ENCODE peak calls at places on chromosomes 2 and 18, in nine cellular contexts. I is naive thymus-derived CD4-positive, alpha-beta T cell; S is endodermal cell; N is sigmoid colon; Q is prostate gland; L is cardiac fibroblast; U is epithelial cell of esophagus; X is body of pancreas; D is upper lobe of right lung. E is an unnamed sample.
A peak's percentile ranks its signal among the peaks of the same experiment; 100 is the strongest.

GRCh38 chr18:63994783-63995399 is 25.0 kb downstream of the SERPINB8 start:
- DNase-seq in I (no peak), U (peak; percentile 71), L (peak; percentile 68), N (peak; percentile 69), Q (no peak), X (peak; percentile 56), D (no peak), S (peak; percentile 86), E (no peak)

GRCh38 chr2:237935740-237936452 is 30.9 kb upstream of the UBE2F start:
- DNase-seq in L (peak; percentile 37), X (no peak), D (no peak), S (no peak), N (no peak), Q (no peak), U (peak; percentile 89), I (no peak), E (no peak)

GRCh38 chr18:12278765-12279682 is 24.9 kb downstream of the CIDEA start:
- DNase-seq in N (peak; percentile 98), L (peak; percentile 98), I (no peak), U (peak; percentile 80), Q (peak; percentile 31), X (no peak), D (peak; percentile 80), S (peak; percentile 94), E (peak; percentile 94)

GRCh38 chr2:62007555-62007954 is 102.1 kb downstream of the COMMD1 start:
- DNase-seq in I (no peak), Q (no peak), N (no peak), X (no peak), U (peak; percentile 3), S (no peak), D (no peak), L (no peak), E (no peak)

GRCh38 chr2:224025874-224026273 is 13.2 kb downstream of the SERPINE2 start:
- DNase-seq in I (peak; percentile 53), S (no peak), X (no peak), N (no peak), Q (no peak), D (no peak), U (no peak), L (no peak), E (no peak)

GRCh38 chr2:205734436-205734835 is 52.1 kb downstream of the NRP2 start:
- DNase-seq in S (peak; percentile 80), X (no peak), N (peak; percentile 92), I (no peak), U (peak; percentile 58), Q (peak; percentile 74), D (no peak), L (peak; percentile 87), E (no peak)

GRCh38 chr2:33167655-33168245 is 221.0 kb downstream of the LTBP1 start:
- DNase-seq in Q (no peak), S (no peak), U (no peak), X (no peak), N (no peak), I (no peak), L (peak; percentile 51), D (no peak), E (no peak)

GRCh38 chr2:50346586-50347351 is 685.2 kb downstream of the NRXN1 start:
- DNase-seq in X (no peak), D (no peak), I (no peak), Q (no peak), U (no peak), L (no peak), S (peak; percentile 66), N (no peak), E (no peak)

GRCh38 chr2:54240515-54241219 is 15.4 kb downstream of the TSPYL6 start:
- DNase-seq in I (no peak), U (peak; percentile 4), S (peak; percentile 56), L (peak; percentile 88), D (no peak), N (peak; percentile 85), X (no peak), Q (no peak), E (no peak)

GRCh38 chr2:67625178-67625577 is 228.0 kb downstream of the ETAA1 start:
- DNase-seq in N (no peak), L (peak; percentile 64), I (no peak), S (no peak), U (no peak), D (no peak), X (no peak), Q (no peak), E (no peak)

GRCh38 chr2:40273623-40274236 is 178.2 kb downstream of the SLC8A1 start:
- DNase-seq in N (no peak), U (no peak), X (no peak), L (no peak), D (no peak), S (no peak), Q (no peak), I (no peak), E (no peak)

GRCh38 chr2:189407161-189407943 is 33.9 kb upstream of the WDR75 start:
- DNase-seq in D (no peak), N (no peak), U (peak; percentile 51), I (no peak), L (peak; percentile 90), Q (no peak), S (no peak), X (no peak), E (no peak)

DNA sequence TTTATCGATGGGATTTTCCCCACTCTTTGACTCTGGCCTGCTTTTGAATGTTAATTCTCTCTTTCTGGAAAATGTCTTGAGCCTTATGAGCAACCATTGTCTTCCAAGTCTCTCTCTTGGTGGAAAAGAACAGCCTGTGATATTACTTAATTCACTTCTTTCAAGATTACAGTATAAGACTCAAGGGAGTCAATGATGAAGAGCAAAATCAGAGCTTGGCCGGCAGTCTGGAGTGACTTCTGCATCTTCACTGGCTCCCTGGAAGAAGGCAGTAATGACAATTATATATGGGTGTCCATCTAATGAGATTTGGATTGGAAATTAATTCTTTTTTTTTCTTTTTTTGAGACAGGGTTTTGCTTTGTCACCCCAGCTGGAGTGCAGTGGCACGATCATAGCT is 123.0 kb upstream of the ZEB2 start:
- DNase-seq in L (no peak), X (no peak), D (no peak), N (no peak), U (no peak), Q (no peak), I (no peak), S (no peak), E (no peak)
- H3K4me3 ChIP-seq in L (no peak overlapping the region), X (no peak overlapping the region), D (no peak overlapping the region), N (no peak overlapping the region), U (no peak overlapping the region), Q (no peak overlapping the region), I (no peak overlapping the region), S (no peak overlapping the region), E (no peak overlapping the region)

GRCh38 chr18:31801078-31801477 is 40.4 kb upstream of the SLC25A52 start:
- DNase-seq in Q (no peak), X (no peak), I (no peak), D (no peak), L (no peak), U (peak; percentile 63), N (no peak), S (no peak), E (no peak)

GRCh38 chr18:31795747-31796146 is 35.1 kb upstream of the SLC25A52 start:
- DNase-seq in D (no peak), S (no peak), L (no peak), X (no peak), U (no peak), N (no peak), Q (no peak), I (no peak), E (no peak)

GRCh38 chr18:31793531-31793930 is 32.9 kb upstream of the SLC25A52 start:
- DNase-seq in N (no peak), I (no peak), U (no peak), S (no peak), L (no peak), Q (no peak), D (no peak), X (no peak), E (no peak)

GRCh38 chr18:31792580-31792911 is 31.9 kb upstream of the SLC25A52 start:
- DNase-seq in N (no peak), D (no peak), U (no peak), S (no peak), L (no peak), I (no peak), X (no peak), Q (no peak), E (no peak)

GRCh38 chr18:31798399-31798798 is 37.7 kb upstream of the SLC25A52 start:
- DNase-seq in L (no peak), Q (no peak), X (no peak), N (no peak), U (no peak), D (no peak), S (no peak), I (no peak), E (no peak)
- H3K4me3 ChIP-seq in L (no peak overlapping the region), Q (no peak overlapping the region), X (no peak overlapping the region), N (no peak overlapping the region), U (no peak overlapping the region), D (no peak overlapping the region), S (no peak overlapping the region), I (no peak overlapping the region), E (no peak overlapping the region)

GRCh38 chr18:48208432-48208948 is 200.7 kb downstream of the ZBTB7C start:
- DNase-seq in X (no peak), S (no peak), L (no peak), N (no peak), I (no peak), U (no peak), Q (no peak), D (no peak), E (no peak)
- H3K4me3 ChIP-seq in X (no peak overlapping the region), S (no peak overlapping the region), L (no peak overlapping the region), N (no peak overlapping the region), I (no peak overlapping the region), U (no peak overlapping the region), Q (no peak overlapping the region), D (no peak overlapping the region), E (no peak overlapping the region)

GRCh38 chr2:157601807-157602206 is 26.9 kb downstream of the ACVR1C start:
- DNase-seq in L (no peak), N (no peak), S (no peak), X (no peak), U (no peak), I (no peak), D (no peak), Q (no peak), E (no peak)

GRCh38 chr2:157593411-157593810 is 35.3 kb downstream of the ACVR1C start:
- DNase-seq in L (no peak), S (no peak), D (no peak), I (no peak), X (no peak), U (no peak), Q (no peak), N (no peak), E (no peak)

GRCh38 chr2:157592983-157593382 is 35.7 kb downstream of the ACVR1C start:
- DNase-seq in L (peak; percentile 52), S (no peak), I (no peak), Q (no peak), D (no peak), U (peak; percentile 23), N (no peak), X (no peak), E (no peak)

GRCh38 chr2:157592374-157592773 is 36.3 kb downstream of the ACVR1C start:
- DNase-seq in L (no peak), X (no peak), Q (no peak), S (no peak), U (no peak), N (no peak), D (no peak), I (no peak), E (no peak)

GRCh38 chr2:157596992-157597681 is 31.5 kb downstream of the ACVR1C start:
- DNase-seq in L (peak; percentile 30), I (peak; percentile 32), Q (no peak), U (peak; percentile 32), D (peak; percentile 76), S (peak; percentile 88), N (peak; percentile 60), X (peak; percentile 47), E (no peak)
- H3K4me3 ChIP-seq in L (no peak overlapping the region), I (no peak overlapping the region), Q (no peak overlapping the region), U (no peak overlapping the region), D (peak overlapping the region; percentile 34), S (no peak overlapping the region), N (no peak overlapping the region), X (no peak overlapping the region), E (no peak overlapping the region)

GRCh38 chr2:197137234-197137633 is 173.3 kb downstream of the ANKRD44 start:
- DNase-seq in Q (no peak), L (peak; percentile 73), U (peak; percentile 71), I (no peak), X (no peak), S (no peak), D (no peak), N (no peak), E (no peak)
- H3K4me3 ChIP-seq in Q (no peak overlapping the region), L (no peak overlapping the region), U (no peak overlapping the region), I (no peak overlapping the region), X (no peak overlapping the region), S (peak overlapping the region; percentile 50), D (no peak overlapping the region), N (no peak overlapping the region), E (no peak overlapping the region)